ENCODE peak calls at places on chromosomes 2 and 18, in nine cellular contexts. Y, N, E, B, U, Q, A, J and X are unnamed samples.

GRCh38 chr2:88227446-88227845 is 57.3 kb downstream of the THNSL2 start:
- DNase-seq in Y (no peak), N (no peak), E (no peak), B (no peak), U (peak; percentile 26), Q (no peak), A (peak; percentile 31), J (no peak), X (no peak)

GRCh38 chr2:152647417-152648010 is 69.7 kb downstream of the PRPF40A start:
- DNase-seq in Y (peak; percentile 49), N (no peak), E (no peak), B (peak; percentile 30), U (no peak), Q (no peak), A (peak; percentile 70), J (peak; percentile 24), X (peak; percentile 61)

GRCh38 chr18:56285387-56286055 is 352.9 kb downstream of the TXNL1 start:
- DNase-seq in Y (peak; percentile 52), N (peak; percentile 41), E (no peak), B (no peak), U (no peak), Q (no peak), A (peak; percentile 37), J (no peak), X (no peak)

GRCh38 chr2:119545754-119546445 is 1.7 kb downstream of the CFAP221 start:
- DNase-seq in Y (no peak), N (no peak), E (no peak), B (no peak), U (no peak), Q (no peak), A (peak; percentile 2), J (no peak), X (peak; percentile 87)

GRCh38 chr2:54572262-54572635 is 116.1 kb downstream of the SPTBN1 start:
- DNase-seq in Y (peak; percentile 94), N (peak; percentile 95), E (no peak), B (peak; percentile 84), U (no peak), Q (no peak), A (peak; percentile 93), J (no peak), X (peak; percentile 67)

GRCh38 chr2:86441392-86441788 is 219 bp downstream of the KDM3A start:
- DNase-seq in Y (no peak), N (no peak), E (no peak), B (no peak), U (no peak), Q (no peak), A (no peak), J (peak; percentile 7), X (no peak)

GRCh38 chr2:43051316-43051715 is 175.1 kb downstream of the ZFP36L2 start:
- DNase-seq in Y (peak; percentile 74), N (peak; percentile 86), E (no peak), B (no peak), U (peak; percentile 26), Q (no peak), A (peak; percentile 55), J (no peak), X (peak; percentile 67)

GRCh38 chr2:151205601-151206000 is 56.1 kb downstream of the RBM43 start:
- DNase-seq in Y (no peak), N (no peak), E (no peak), B (no peak), U (no peak), Q (no peak), A (no peak), J (no peak), X (no peak)

GRCh38 chr18:53566622-53567021 is 657.8 kb downstream of the MBD2 start:
- DNase-seq in Y (no peak), N (no peak), E (no peak), B (no peak), U (no peak), Q (no peak), A (no peak), J (peak; percentile 44), X (no peak)

GRCh38 chr2:217618744-217619143 is 384.1 kb downstream of the TNS1 start:
- DNase-seq in Y (no peak), N (no peak), E (no peak), B (no peak), U (no peak), Q (no peak), A (no peak), J (no peak), X (no peak)

GRCh38 chr2:226489765-226490164 is 309.9 kb downstream of the IRS1 start:
- DNase-seq in Y (peak; percentile 94), N (peak; percentile 80), E (no peak), B (no peak), U (no peak), Q (no peak), A (peak; percentile 88), J (no peak), X (peak; percentile 88)

GRCh38 chr18:49008156-49008555 is 57.4 kb upstream of the SMAD7 start:
- DNase-seq in Y (no peak), N (no peak), E (no peak), B (no peak), U (no peak), Q (no peak), A (no peak), J (no peak), X (no peak)

GRCh38 chr2:32940598-32940997 is 6.2 kb upstream of the LTBP1 start:
- DNase-seq in Y (no peak), N (no peak), E (no peak), B (no peak), U (no peak), Q (no peak), A (no peak), J (no peak), X (no peak)

GRCh38 chr18:26386002-26386401 is 159.8 kb downstream of the TAF4B start:
- DNase-seq in Y (peak; percentile 46), N (peak; percentile 70), E (no peak), B (peak; percentile 54), U (no peak), Q (no peak), A (peak; percentile 84), J (no peak), X (peak; percentile 42)

GRCh38 chr2:201432551-201433388 is 18.5 kb downstream of the TRAK2 start:
- DNase-seq in Y (peak; percentile 66), N (no peak), E (no peak), B (no peak), U (no peak), Q (peak; percentile 80), A (peak; percentile 66), J (peak; percentile 28), X (peak; percentile 80)

GRCh38 chr18:50286391-50287027 is 983 bp downstream of the CXXC1 start:
- DNase-seq in Y (peak; percentile 29), N (peak; percentile 33), E (peak; percentile 43), B (no peak), U (peak; percentile 26), Q (peak; percentile 73), A (peak; percentile 73), J (peak; percentile 61), X (peak; percentile 43)

GRCh38 chr2:195594248-195594647 is 62.8 kb upstream of the SLC39A10 start:
- DNase-seq in Y (no peak), N (no peak), E (no peak), B (no peak), U (no peak), Q (no peak), A (no peak), J (no peak), X (no peak)

GRCh38 chr2:219368690-219369108 is 19.0 kb downstream of the DNPEP start:
- DNase-seq in Y (peak; percentile 90), N (peak; percentile 23), E (no peak), B (peak; percentile 63), U (no peak), Q (no peak), A (peak; percentile 92), J (no peak), X (peak; percentile 96)

DNA sequence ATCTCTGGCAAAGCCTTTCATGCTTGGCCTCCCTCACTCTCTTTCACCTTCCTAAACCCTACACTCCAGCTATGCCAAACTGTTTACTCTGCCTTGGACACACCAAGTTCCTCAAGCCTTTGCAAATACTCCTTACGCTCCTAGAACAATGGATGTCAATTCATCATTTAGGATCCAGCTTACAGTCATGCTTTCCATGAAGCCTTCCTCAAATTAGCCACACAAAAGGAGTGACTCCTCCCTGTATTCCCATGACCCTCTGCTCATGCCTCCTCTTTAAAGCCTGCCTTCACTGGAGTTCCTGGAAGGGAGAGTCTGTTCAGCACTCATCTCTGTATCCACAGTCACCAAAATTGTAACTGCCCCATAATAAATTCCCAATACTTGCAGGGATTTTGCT is 736 bp upstream of the EHD3 start:
- DNase-seq in Y (no peak), N (peak; percentile 6), E (no peak), B (no peak), U (no peak), Q (no peak), A (peak; percentile 57), J (no peak), X (no peak)
- H2AFZ ChIP-seq in Y (peak overlapping the region; percentile 67), N (peak overlapping the region; percentile 89), E (peak overlapping the region; percentile 88), B (no peak overlapping the region), U (no peak overlapping the region), Q (peak overlapping the region; percentile 45), A (peak overlapping the region; percentile 84), J (peak overlapping the region; percentile 57), X (peak overlapping the region; percentile 32)

DNA sequence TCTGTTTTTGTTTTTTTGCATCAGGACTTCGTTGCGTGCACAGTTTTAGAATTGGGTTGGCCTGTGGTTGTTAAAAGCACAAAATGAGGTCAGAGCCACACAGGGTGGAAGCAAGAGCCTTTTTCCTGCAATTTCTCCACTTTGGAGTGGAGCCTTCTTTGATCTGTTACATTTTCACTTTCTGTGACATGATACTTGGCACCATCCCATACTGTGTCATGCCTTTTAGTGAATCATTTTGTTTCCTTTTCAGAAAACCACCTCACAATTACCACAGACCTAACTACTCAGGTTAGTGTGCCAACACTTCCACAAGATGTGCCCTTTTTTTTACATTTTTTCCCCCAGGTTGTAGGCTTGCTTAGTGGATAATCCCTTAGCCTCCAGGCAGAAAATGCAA is 32.5 kb downstream of the MERTK start:
- DNase-seq in Y (peak; percentile 65), N (peak; percentile 89), E (no peak), B (no peak), U (no peak), Q (no peak), A (peak; percentile 80), J (no peak), X (peak; percentile 56)
- H3K4me3 ChIP-seq in Y (no peak overlapping the region), N (no peak overlapping the region), E (no peak overlapping the region), B (no peak overlapping the region), U (no peak overlapping the region), Q (no peak overlapping the region), A (no peak overlapping the region), J (no peak overlapping the region), X (no peak overlapping the region)

DNA sequence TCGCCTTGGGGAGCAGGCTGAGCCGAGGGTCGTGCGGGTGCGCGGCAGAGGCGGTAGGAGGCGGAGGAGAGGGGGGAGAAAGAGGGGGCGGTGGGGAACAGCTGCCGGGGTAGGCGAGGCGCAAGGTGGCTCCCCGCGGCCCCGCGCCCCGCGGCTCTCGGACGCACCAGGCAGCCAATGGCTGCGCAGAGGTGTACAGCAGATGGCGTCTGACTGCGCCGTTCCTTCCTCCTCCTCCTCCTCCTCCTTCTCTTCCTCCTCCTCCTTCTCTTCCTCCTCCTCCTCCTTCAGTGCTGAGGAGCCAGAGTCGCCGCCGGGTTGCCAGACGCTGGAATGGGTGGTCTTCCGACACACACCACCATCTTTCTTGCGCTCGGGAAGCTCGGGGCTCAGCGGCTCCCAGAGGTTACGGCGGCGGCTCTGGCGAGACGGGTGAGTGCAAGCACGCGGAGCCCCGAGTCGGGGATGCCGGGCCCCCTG is at the start of gene THSD7B:
- DNase-seq in Y (no peak), N (no peak), E (no peak), B (peak; percentile 14), U (no peak), Q (peak; percentile 69), A (peak; percentile 7), J (peak; percentile 53), X (no peak)
- H2AFZ ChIP-seq in Y (no peak within 1 kb of the TSS), N (no peak within 1 kb of the TSS), E (no peak within 1 kb of the TSS), B (peak within 1 kb of the TSS; percentile 76), U (no peak within 1 kb of the TSS), Q (no peak within 1 kb of the TSS), A (peak within 1 kb of the TSS; percentile 45), J (peak within 1 kb of the TSS; percentile 99), X (no peak within 1 kb of the TSS)

GRCh38 chr2:205675861-205676516 is 6.3 kb upstream of the NRP2 start:
- DNase-seq in Y (peak; percentile 85), N (peak; percentile 73), E (peak; percentile 35), B (peak; percentile 76), U (peak; percentile 53), Q (peak; percentile 63), A (peak; percentile 77), J (peak; percentile 90), X (peak; percentile 86)
- H3K4me3 ChIP-seq in Y (no peak overlapping the region), N (peak overlapping the region; percentile 33), E (no peak overlapping the region), B (no peak overlapping the region), U (no peak overlapping the region), Q (peak overlapping the region; percentile 5), A (peak overlapping the region; percentile 51), J (no peak overlapping the region), X (peak overlapping the region; percentile 24)